ENCODE peak calls at places on chromosomes 7 and 10, in eight cellular contexts. G is NCI-H1436; W is GM06990; N is CD8-positive, alpha-beta memory T cell; D is fibroblast of pulmonary artery; S is bronchial epithelial cell; J is NCI-H226; L is foreskin fibroblast. Q is an unnamed sample.

GRCh38 chr10:3886666-3887251 is 101.8 kb upstream of the KLF6 start:
- DNase-seq in G (no peak), W (no peak), N (no peak), D (peak), S (peak), J (peak), L (peak), Q (no peak)

GRCh38 chr10:33132626-33133025 is 174.6 kb upstream of the ITGB1 start:
- DNase-seq in G (no peak), W (no peak), N (no peak), D (no peak), S (peak), J (no peak), L (no peak), Q (no peak)

GRCh38 chr7:33472348-33473025 is 343.1 kb downstream of the BBS9 start:
- DNase-seq in G (no peak), W (no peak), N (no peak), D (no peak), S (no peak), J (no peak), L (no peak), Q (no peak)

GRCh38 chr10:42960491-42961155 is 116.2 kb upstream of the RET start:
- DNase-seq in G (no peak), W (no peak), N (no peak), D (no peak), S (peak), J (peak), L (peak), Q (no peak)

GRCh38 chr10:113610636-113611601 is 52.9 kb downstream of the NRAP start:
- DNase-seq in G (no peak), W (no peak), N (no peak), D (no peak), S (no peak), J (no peak), L (no peak), Q (no peak)

GRCh38 chr10:27658788-27659187 is 86.8 kb downstream of the MKX start:
- DNase-seq in G (no peak), W (no peak), N (no peak), D (no peak), S (peak), J (peak), L (peak), Q (no peak)

GRCh38 chr7:122217125-122217524 is 73.1 kb upstream of the AASS start:
- DNase-seq in G (no peak), W (no peak), N (no peak), D (peak), S (peak), J (peak), L (peak), Q (no peak)

GRCh38 chr7:38070718-38071117 is 107.3 kb upstream of the STARD3NL start:
- DNase-seq in G (no peak), W (no peak), N (no peak), D (peak), S (peak), J (no peak), L (no peak), Q (no peak)

GRCh38 chr7:149171894-149172533 is 23.3 kb upstream of the ZNF282 start:
- DNase-seq in G (no peak), W (no peak), N (no peak), D (peak), S (peak), J (peak), L (no peak), Q (no peak)

GRCh38 chr7:114818501-114818900 is 103.4 kb upstream of the MDFIC start:
- DNase-seq in G (no peak), W (no peak), N (no peak), D (peak), S (peak), J (peak), L (peak), Q (no peak)

GRCh38 chr10:29681700-29682444 is 47.1 kb upstream of the SVIL start:
- DNase-seq in G (no peak), W (no peak), N (peak), D (no peak), S (peak), J (no peak), L (no peak), Q (no peak)

GRCh38 chr10:72323108-72323932 is 31.4 kb downstream of the DNAJB12 start:
- DNase-seq in G (no peak), W (no peak), N (no peak), D (no peak), S (no peak), J (no peak), L (no peak), Q (no peak)

GRCh38 chr10:78502208-78502943 is 468.7 kb downstream of the RPS24 start:
- DNase-seq in G (no peak), W (no peak), N (no peak), D (peak), S (no peak), J (no peak), L (peak), Q (no peak)

GRCh38 chr10:61271127-61271780 is 181.9 kb downstream of the TMEM26 start:
- DNase-seq in G (no peak), W (no peak), N (no peak), D (peak), S (peak), J (peak), L (peak), Q (no peak)

GRCh38 chr10:93746844-93747284 is 10.9 kb upstream of the LGI1 start:
- DNase-seq in G (peak), W (no peak), N (no peak), D (peak), S (peak), J (peak), L (peak), Q (no peak)

GRCh38 chr10:6218692-6219493 is 16.2 kb downstream of the PFKFB3 start:
- DNase-seq in G (no peak), W (no peak), N (no peak), D (peak), S (peak), J (no peak), L (no peak), Q (no peak)

GRCh38 chr7:81882086-81882485 is 112.2 kb upstream of the HGF start:
- DNase-seq in G (no peak), W (no peak), N (no peak), D (peak), S (no peak), J (no peak), L (no peak), Q (no peak)